ENCODE peak calls at places on chromosomes 5 and 9, in nine cellular contexts. H, I, N, R, Z, O, C, G and K are unnamed samples.
A peak's percentile ranks its signal among the peaks of the same experiment; 100 is the strongest.

GRCh38 chr5:122190156-122190555 is 60.8 kb downstream of the ZNF474 start:
- DNase-seq in H (no peak), I (no peak), N (no peak), R (no peak), Z (no peak), O (no peak), C (no peak), G (no peak), K (no peak)

GRCh38 chr5:12624776-12625560 is 720.7 kb upstream of the CTNND2 start:
- DNase-seq in H (no peak), I (no peak), N (no peak), R (no peak), Z (no peak), O (no peak), C (no peak), G (no peak), K (no peak)

GRCh38 chr5:96459313-96460109 is 26.5 kb upstream of the PCSK1 start:
- DNase-seq in H (no peak), I (no peak), N (no peak), R (no peak), Z (no peak), O (no peak), C (no peak), G (no peak), K (no peak)

GRCh38 chr5:109987355-109987754 is 297.6 kb downstream of the MAN2A1 start:
- DNase-seq in H (no peak), I (no peak), N (no peak), R (no peak), Z (no peak), O (no peak), C (no peak), G (no peak), K (no peak)

GRCh38 chr9:97889941-97890557 is 32.3 kb downstream of the TRMO start:
- DNase-seq in H (peak; percentile 67), I (no peak), N (no peak), R (peak; percentile 74), Z (no peak), O (peak; percentile 9), C (no peak), G (no peak), K (peak; percentile 24)

GRCh38 chr5:672329-673139 is 20.6 kb downstream of the TPPP start:
- DNase-seq in H (peak; percentile 89), I (peak; percentile 78), N (peak; percentile 78), R (peak; percentile 79), Z (peak; percentile 95), O (peak; percentile 89), C (peak; percentile 57), G (peak; percentile 82), K (peak; percentile 49)

GRCh38 chr5:151953833-151954232 is 29.2 kb upstream of the GLRA1 start:
- DNase-seq in H (no peak), I (no peak), N (no peak), R (no peak), Z (no peak), O (no peak), C (no peak), G (no peak), K (no peak)

GRCh38 chr9:137439158-137439714 is 1.9 kb downstream of the ENTPD8 start:
- DNase-seq in H (no peak), I (no peak), N (peak; percentile 47), R (peak; percentile 57), Z (peak; percentile 41), O (no peak), C (no peak), G (no peak), K (no peak)

GRCh38 chr5:172076783-172077244 is 70.4 kb upstream of the FBXW11 start:
- DNase-seq in H (peak; percentile 74), I (no peak), N (no peak), R (no peak), Z (no peak), O (no peak), C (no peak), G (no peak), K (no peak)

GRCh38 chr5:167770461-167770860 is 521.0 kb upstream of the WWC1 start:
- DNase-seq in H (no peak), I (no peak), N (no peak), R (no peak), Z (no peak), O (no peak), C (no peak), G (no peak), K (no peak)

GRCh38 chr5:15132816-15133405 is 261.3 kb upstream of the ANKH start:
- DNase-seq in H (no peak), I (no peak), N (no peak), R (no peak), Z (peak; percentile 46), O (no peak), C (no peak), G (no peak), K (no peak)

GRCh38 chr9:121267689-121268597 is at the start of gene GSN:
- DNase-seq in H (peak; percentile 88), I (peak; percentile 43), N (peak; percentile 90), R (peak; percentile 94), Z (peak; percentile 95), O (no peak), C (peak; percentile 70), G (peak; percentile 47), K (peak; percentile 54)

GRCh38 chr9:76594764-76595410 is 135.9 kb downstream of the GCNT1 start:
- DNase-seq in H (no peak), I (no peak), N (no peak), R (no peak), Z (no peak), O (no peak), C (no peak), G (no peak), K (no peak)

GRCh38 chr5:177098103-177098771 is 11.5 kb downstream of the FGFR4 start:
- DNase-seq in H (no peak), I (no peak), N (no peak), R (no peak), Z (peak; percentile 88), O (no peak), C (no peak), G (no peak), K (peak; percentile 97)

GRCh38 chr5:100667021-100667671 is 132.0 kb downstream of the FAM174A start:
- DNase-seq in H (no peak), I (no peak), N (no peak), R (no peak), Z (no peak), O (no peak), C (no peak), G (no peak), K (no peak)

GRCh38 chr5:83921794-83922193 is 201.1 kb upstream of the HAPLN1 start:
- DNase-seq in H (no peak), I (no peak), N (no peak), R (no peak), Z (no peak), O (no peak), C (no peak), G (no peak), K (no peak)

GRCh38 chr5:63164838-63165237 is 586.2 kb downstream of the LRRC70 start:
- DNase-seq in H (peak; percentile 78), I (no peak), N (no peak), R (no peak), Z (no peak), O (peak; percentile 26), C (no peak), G (no peak), K (no peak)

GRCh38 chr9:123387686-123388085 is 31.7 kb downstream of the CRB2 start:
- DNase-seq in H (no peak), I (no peak), N (no peak), R (no peak), Z (peak; percentile 32), O (no peak), C (no peak), G (no peak), K (no peak)

GRCh38 chr9:20618361-20618799 is 3.9 kb downstream of the MLLT3 start:
- DNase-seq in H (no peak), I (no peak), N (no peak), R (no peak), Z (no peak), O (no peak), C (no peak), G (peak; percentile 14), K (no peak)

GRCh38 chr5:36891266-36891665 is 14.7 kb downstream of the NIPBL start:
- DNase-seq in H (no peak), I (no peak), N (no peak), R (no peak), Z (no peak), O (no peak), C (no peak), G (no peak), K (no peak)
- H3K9me3 ChIP-seq in H (no peaks in the 10 kb centered on the region), I (no peaks in the 10 kb centered on the region), N (no peaks in the 10 kb centered on the region), R (no peaks in the 10 kb centered on the region), Z (peaks cover 2% of the 10 kb centered on the region), O (peaks cover 27% of the 10 kb centered on the region), C (no peaks in the 10 kb centered on the region), G (no peaks in the 10 kb centered on the region), K (peaks cover 5% of the 10 kb centered on the region)

GRCh38 chr5:79486116-79486515 is 27.8 kb downstream of the HOMER1 start:
- DNase-seq in H (no peak), I (no peak), N (no peak), R (no peak), Z (no peak), O (no peak), C (no peak), G (no peak), K (no peak)
- H3K4me3 ChIP-seq in H (no peak overlapping the region), I (no peak overlapping the region), N (no peak overlapping the region), R (no peak overlapping the region), Z (no peak overlapping the region), O (no peak overlapping the region), C (no peak overlapping the region), G (no peak overlapping the region), K (no peak overlapping the region)

GRCh38 chr5:141345327-141345726 is 1.7 kb downstream of the PCDHGA3 start:
- DNase-seq in H (no peak), I (no peak), N (no peak), R (no peak), Z (no peak), O (no peak), C (no peak), G (no peak), K (no peak)

GRCh38 chr5:141342773-141343172 is 856 bp upstream of the PCDHGA3 start:
- DNase-seq in H (no peak), I (no peak), N (no peak), R (no peak), Z (no peak), O (no peak), C (no peak), G (no peak), K (no peak)

GRCh38 chr5:141343242-141343952 is at the start of gene PCDHGA3:
- DNase-seq in H (no peak), I (no peak), N (no peak), R (no peak), Z (no peak), O (no peak), C (no peak), G (no peak), K (peak; percentile 48)

GRCh38 chr5:141338538-141339306 is at the start of gene PCDHGA2:
- DNase-seq in H (peak; percentile 54), I (no peak), N (no peak), R (no peak), Z (peak; percentile 59), O (no peak), C (no peak), G (peak; percentile 18), K (peak; percentile 57)

GRCh38 chr5:141343953-141344463 is 379 bp downstream of the PCDHGA3 start:
- DNase-seq in H (no peak), I (no peak), N (no peak), R (no peak), Z (no peak), O (no peak), C (no peak), G (no peak), K (no peak)
- H3K9me3 ChIP-seq in H (peaks cover 18% of the 10 kb centered on the region), I (peaks cover 89% of the 10 kb centered on the region), N (peaks cover 80% of the 10 kb centered on the region), R (peaks cover 19% of the 10 kb centered on the region), Z (peaks cover 15% of the 10 kb centered on the region), O (peaks cover 32% of the 10 kb centered on the region), C (peaks cover 98% of the 10 kb centered on the region), G (peaks cover 23% of the 10 kb centered on the region), K (peaks cover 3% of the 10 kb centered on the region)

GRCh38 chr9:108854094-108854493 is 1.7 kb downstream of the ACTL7B start:
- DNase-seq in H (no peak), I (no peak), N (no peak), R (no peak), Z (no peak), O (no peak), C (no peak), G (no peak), K (no peak)
- H3K4me3 ChIP-seq in H (no peak overlapping the region), I (no peak overlapping the region), N (no peak overlapping the region), R (no peak overlapping the region), Z (no peak overlapping the region), O (no peak overlapping the region), C (no peak overlapping the region), G (no peak overlapping the region), K (no peak overlapping the region)